ENCODE peak calls at places on chromosomes 5 and 9, in eight cellular contexts. R is suprapubic skin, X is RWPE2, E is transverse colon, I is mammary epithelial cell, H is cardiac muscle cell, S is heart left ventricle, T is upper lobe of right lung. C is an unnamed sample.

GRCh38 chr9:14372437-14373318 is 58.7 kb upstream of the NFIB start:
- DNase-seq in R (no peak), X (peak; percentile 60), E (no peak), I (peak; percentile 80), H (peak; percentile 83), S (peak; percentile 62), T (no peak), C (peak; percentile 76)

GRCh38 chr5:12269164-12269563 is 364.9 kb upstream of the CTNND2 start:
- DNase-seq in R (no peak), X (no peak), E (no peak), I (no peak), H (no peak), S (no peak), T (no peak), C (no peak)

GRCh38 chr9:81002242-81002641 is 687.1 kb downstream of the TLE1 start:
- DNase-seq in R (no peak), X (no peak), E (no peak), I (peak; percentile 88), H (no peak), S (no peak), T (no peak), C (no peak)

GRCh38 chr5:72598461-72599433 is 91.5 kb upstream of the ZNF366 start:
- DNase-seq in R (no peak), X (no peak), E (no peak), I (peak; percentile 12), H (peak; percentile 93), S (no peak), T (no peak), C (no peak)

GRCh38 chr5:93054424-93055165 is 526.4 kb downstream of the NR2F1-AS1 start:
- DNase-seq in R (no peak), X (no peak), E (no peak), I (no peak), H (peak; percentile 88), S (no peak), T (no peak), C (no peak)

GRCh38 chr9:121671612-121672155 is 20.2 kb downstream of the DAB2IP start:
- DNase-seq in R (no peak), X (no peak), E (no peak), I (no peak), H (peak; percentile 85), S (no peak), T (no peak), C (no peak)

GRCh38 chr9:130106860-130107848 is 53.4 kb downstream of the GPR107 start:
- DNase-seq in R (peak; percentile 88), X (no peak), E (peak; percentile 85), I (peak; percentile 52), H (peak; percentile 90), S (peak; percentile 75), T (peak; percentile 80), C (peak; percentile 94)

GRCh38 chr9:89576404-89576824 is 28.4 kb upstream of the GADD45G start:
- DNase-seq in R (no peak), X (no peak), E (no peak), I (no peak), H (peak; percentile 56), S (no peak), T (no peak), C (no peak)

GRCh38 chr9:122144836-122145235 is 14.7 kb downstream of the NDUFA8 start:
- DNase-seq in R (no peak), X (no peak), E (no peak), I (no peak), H (no peak), S (no peak), T (no peak), C (no peak)

GRCh38 chr5:9046756-9047481 is 499.0 kb downstream of the SEMA5A start:
- DNase-seq in R (no peak), X (peak; percentile 82), E (no peak), I (peak; percentile 98), H (peak; percentile 73), S (no peak), T (no peak), C (no peak)

GRCh38 chr9:92455217-92455616 is 27.1 kb downstream of the ASPN start:
- DNase-seq in R (no peak), X (no peak), E (no peak), I (no peak), H (no peak), S (no peak), T (no peak), C (no peak)
- TF ChIP-seq CTCF in R (no peak), X (peak; percentile 60), E (peak; percentile 20), I (peak; percentile 40), H (peak; percentile 24), S (no peak), T (no peak), C (no peak)

GRCh38 chr9:136207616-136208015 is 2.7 kb upstream of the LHX3 start:
- DNase-seq in R (no peak), X (no peak), E (no peak), I (no peak), H (no peak), S (no peak), T (no peak), C (no peak)
- H3K36me3 ChIP-seq in R (peaks cover 41% of the 10 kb centered on the region), X (no peaks in the 10 kb centered on the region), E (no peaks in the 10 kb centered on the region), I (no peaks in the 10 kb centered on the region), H (no peaks in the 10 kb centered on the region), S (peaks cover 32% of the 10 kb centered on the region), T (no peaks in the 10 kb centered on the region), C (peaks cover 32% of the 10 kb centered on the region)

DNA sequence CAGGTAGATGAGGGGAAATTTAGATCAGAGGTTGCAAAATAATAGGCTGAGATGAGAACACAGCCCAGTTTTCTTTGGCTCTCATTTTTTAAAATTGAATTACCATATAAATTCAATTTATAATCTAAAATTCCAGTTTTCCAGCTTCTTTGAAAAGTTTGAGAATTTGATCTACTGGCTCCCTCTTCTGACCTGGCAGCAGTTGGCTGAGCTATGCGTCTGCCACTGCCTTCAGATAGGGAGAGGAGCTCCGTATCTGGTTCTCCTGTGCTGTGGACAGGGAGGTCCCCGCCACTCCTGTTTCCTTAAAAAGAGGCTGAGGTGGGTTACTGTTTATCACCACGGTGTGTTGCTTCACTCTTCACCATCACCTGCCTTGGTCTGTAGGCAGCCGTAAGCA is 103.7 kb downstream of the ARHGAP26 start:
- DNase-seq in R (no peak), X (no peak), E (no peak), I (no peak), H (no peak), S (no peak), T (no peak), C (no peak)
- TF ChIP-seq CTCF in R (no peak), X (peak; percentile 11), E (no peak), I (no peak), H (no peak), S (no peak), T (no peak), C (no peak)

GRCh38 chr5:154046486-154046885 is 7.7 kb downstream of the MFAP3 start:
- DNase-seq in R (no peak), X (no peak), E (no peak), I (no peak), H (peak; percentile 16), S (no peak), T (no peak), C (no peak)
- H3K36me3 ChIP-seq in R (no peaks in the 10 kb centered on the region), X (peaks cover 48% of the 10 kb centered on the region), E (no peaks in the 10 kb centered on the region), I (peaks cover 5% of the 10 kb centered on the region), H (no peaks in the 10 kb centered on the region), S (peaks cover 18% of the 10 kb centered on the region), T (peaks cover 17% of the 10 kb centered on the region), C (no peaks in the 10 kb centered on the region)

C was measured in sigmoid colon.